ENCODE peak calls at places on chromosome 6, in four cellular contexts. P is right atrium auricular region, R is spleen, L is fibroblast of lung. C is an unnamed sample.
A peak's percentile ranks its signal among the peaks of the same experiment; 100 is the strongest.

GRCh38 chr6:108039681-108040080 is 34.9 kb downstream of the OSTM1 start:
- DNase-seq in P (no peak), R (no peak), L (no peak), C (no peak)

GRCh38 chr6:72084992-72085569 is 198.7 kb downstream of the RIMS1 start:
- DNase-seq in R (no peak), L (peak; percentile 47), P (no peak), C (no peak)

GRCh38 chr6:47144306-47144705 is 102.2 kb upstream of the ADGRF1 start:
- DNase-seq in R (no peak), P (no peak), L (peak; percentile 90), C (no peak)

GRCh38 chr6:111987295-111987694 is 66.6 kb upstream of the CCN6 start:
- DNase-seq in R (no peak), L (no peak), P (no peak), C (no peak)

GRCh38 chr6:43938178-43939101 is 168.4 kb downstream of the VEGFA start:
- DNase-seq in L (no peak), P (no peak), R (peak; percentile 53), C (peak; percentile 38)

GRCh38 chr6:40961831-40962230 is 77.2 kb downstream of the UNC5CL start:
- DNase-seq in L (no peak), P (no peak), R (no peak), C (no peak)

GRCh38 chr6:89290401-89291155 is 24.5 kb downstream of the GABRR2 start:
- DNase-seq in R (no peak), L (no peak), P (no peak), C (peak; percentile 28)

GRCh38 chr6:157162756-157163433 is 160.4 kb downstream of the TMEM242 start:
- DNase-seq in P (no peak), R (no peak), L (no peak), C (no peak)

GRCh38 chr6:111741177-111741952 is 131.9 kb downstream of the FYN start:
- DNase-seq in P (no peak), L (no peak), R (no peak), C (no peak)

GRCh38 chr6:160692369-160692959 is 9.6 kb upstream of the PLG start:
- DNase-seq in R (no peak), P (no peak), L (no peak), C (no peak)

GRCh38 chr6:1535295-1535694 is 74.4 kb upstream of the FOXC1 start:
- DNase-seq in P (no peak), L (no peak), R (no peak), C (no peak)

GRCh38 chr6:166715065-166715464 is 88.0 kb upstream of the RPS6KA2 start:
- DNase-seq in P (no peak), L (no peak), R (no peak), C (no peak)

GRCh38 chr6:156556830-156557229 is 220.3 kb upstream of the ARID1B start:
- DNase-seq in R (no peak), P (no peak), L (no peak), C (no peak)

GRCh38 chr6:126312013-126312665 is 27.8 kb upstream of the CENPW start:
- DNase-seq in P (no peak), L (no peak), R (no peak), C (no peak)
- TF ChIP-seq CTCF in P (no peak), L (no peak), R (no peak), C (no peak)

GRCh38 chr6:28125396-28125795 is 987 bp downstream of the ZSCAN16 start:
- DNase-seq in P (no peak), L (no peak), R (no peak), C (no peak)

GRCh38 chr6:28124350-28124970 is at the start of gene ZSCAN16:
- DNase-seq in P (peak; percentile 72), R (peak; percentile 95), L (peak; percentile 85), C (peak; percentile 80)

GRCh38 chr6:28124971-28125353 is 553 bp downstream of the ZSCAN16 start:
- DNase-seq in P (no peak), R (no peak), L (no peak), C (no peak)
- H3K27ac ChIP-seq in P (peak overlapping the region; percentile 36), R (peak overlapping the region; percentile 75), L (peak overlapping the region; percentile 60), C (peak overlapping the region; percentile 86)

GRCh38 chr6:7087491-7087979 is 20.2 kb upstream of the RREB1 start:
- DNase-seq in R (no peak), L (no peak), P (no peak), C (no peak)

GRCh38 chr6:7085911-7086310 is 21.9 kb upstream of the RREB1 start:
- DNase-seq in L (peak; percentile 9), R (no peak), P (peak; percentile 66), C (no peak)

GRCh38 chr6:7086488-7086887 is 21.3 kb upstream of the RREB1 start:
- DNase-seq in P (no peak), L (peak; percentile 32), R (peak; percentile 81), C (no peak)

GRCh38 chr6:7088076-7088742 is 19.6 kb upstream of the RREB1 start:
- DNase-seq in R (no peak), L (no peak), P (no peak), C (no peak)

DNA sequence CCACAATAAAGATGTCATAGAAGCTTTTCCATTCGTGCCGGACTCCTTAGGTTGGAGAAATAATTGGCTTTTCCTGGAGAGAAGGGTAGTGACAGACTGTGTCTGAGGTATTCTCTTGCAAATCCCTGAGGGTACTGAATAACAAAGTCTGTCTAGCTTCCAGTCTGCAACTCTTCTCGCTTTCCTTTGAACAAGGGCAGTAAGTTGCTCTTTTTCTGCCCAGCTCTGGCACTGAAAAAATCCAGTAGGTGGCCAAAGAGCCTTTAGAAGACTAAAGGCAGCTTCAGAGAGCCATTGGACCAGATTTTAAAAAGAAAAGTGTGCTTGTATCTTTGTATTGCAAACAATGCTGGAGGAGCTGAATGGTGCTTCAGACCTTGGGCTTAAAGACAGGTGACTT is 20.7 kb upstream of the RREB1 start:
- DNase-seq in P (no peak), L (peak; percentile 36), R (no peak), C (no peak)
- TF ChIP-seq CTCF in P (no peak), L (peak; percentile 30), R (no peak), C (no peak)

GRCh38 chr6:3742076-3742425 is 9.5 kb downstream of the PXDC1 start:
- DNase-seq in P (no peak), R (no peak), L (no peak), C (no peak)
- H3K27ac ChIP-seq in P (peak overlapping the region; percentile 21), R (no peak overlapping the region), L (no peak overlapping the region), C (peak overlapping the region; percentile 93)

GRCh38 chr6:130043344-130043743 is 25.0 kb downstream of the L3MBTL3 start:
- DNase-seq in L (no peak), P (no peak), R (no peak), C (no peak)

GRCh38 chr6:130041594-130041993 is 23.2 kb downstream of the L3MBTL3 start:
- DNase-seq in R (no peak), P (no peak), L (no peak), C (no peak)

GRCh38 chr6:130046711-130047439 is 28.5 kb downstream of the L3MBTL3 start:
- DNase-seq in R (no peak), P (no peak), L (peak; percentile 26), C (no peak)

GRCh38 chr6:130050230-130050629 is 31.8 kb downstream of the L3MBTL3 start:
- DNase-seq in L (peak; percentile 4), R (no peak), P (no peak), C (no peak)

GRCh38 chr6:130047440-130047995 is 29.1 kb downstream of the L3MBTL3 start:
- DNase-seq in P (no peak), L (peak; percentile 22), R (no peak), C (no peak)
- TF ChIP-seq CTCF in P (no peak), L (no peak), R (no peak), C (no peak)

GRCh38 chr6:29908341-29908662 is 34.0 kb upstream of the HLA-A start:
- DNase-seq in L (no peak), P (no peak), R (no peak), C (peak; percentile 35)
- H3K27ac ChIP-seq in L (no peak overlapping the region), P (no peak overlapping the region), R (no peak overlapping the region), C (no peak overlapping the region)

GRCh38 chr6:17038316-17038715 is 63.5 kb upstream of the STMND1 start:
- DNase-seq in P (no peak), R (no peak), L (peak; percentile 72), C (no peak)

GRCh38 chr6:17039266-17039665 is 62.6 kb upstream of the STMND1 start:
- DNase-seq in P (no peak), L (no peak), R (no peak), C (no peak)

GRCh38 chr6:17045581-17046322 is 56.1 kb upstream of the STMND1 start:
- DNase-seq in R (no peak), P (no peak), L (peak; percentile 45), C (no peak)

GRCh38 chr6:17043148-17043522 is 58.7 kb upstream of the STMND1 start:
- DNase-seq in L (no peak), R (no peak), P (no peak), C (no peak)

GRCh38 chr6:17042422-17043147 is 59.3 kb upstream of the STMND1 start:
- DNase-seq in P (no peak), R (no peak), L (peak; percentile 55), C (no peak)
- TF ChIP-seq CTCF in P (no peak), R (no peak), L (peak; percentile 47), C (no peak)

GRCh38 chr6:37513155-37513554 is 13.5 kb upstream of the CCDC167 start:
- DNase-seq in P (no peak), R (no peak), L (no peak), C (no peak)

GRCh38 chr6:37514377-37514776 is 14.7 kb upstream of the CCDC167 start:
- DNase-seq in R (no peak), L (peak; percentile 28), P (no peak), C (no peak)

GRCh38 chr6:37514840-37515239 is 15.1 kb upstream of the CCDC167 start:
- DNase-seq in P (no peak), R (no peak), L (no peak), C (no peak)

GRCh38 chr6:37512400-37512958 is 12.8 kb upstream of the CCDC167 start:
- DNase-seq in R (no peak), L (no peak), P (no peak), C (no peak)

DNA sequence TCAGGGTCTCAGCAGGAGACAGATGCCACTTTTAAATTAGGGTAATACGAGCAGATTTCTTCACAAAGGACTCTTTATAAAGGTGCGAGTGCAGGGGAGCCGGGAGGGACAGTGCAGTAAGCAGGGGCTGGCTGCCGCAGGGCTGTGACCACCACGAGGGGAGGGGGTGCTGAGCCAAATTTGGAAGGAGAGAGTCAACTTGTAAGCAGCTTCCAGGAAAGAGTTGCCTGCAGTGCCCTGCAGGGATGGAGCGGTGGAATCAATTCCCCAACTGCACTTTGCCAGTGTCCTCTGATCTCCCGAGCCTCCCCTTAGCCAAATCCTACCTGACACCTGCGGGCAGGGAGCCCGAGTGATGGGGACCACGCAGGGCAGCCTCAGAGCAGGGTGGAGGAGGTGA is 13.9 kb upstream of the CCDC167 start:
- DNase-seq in L (no peak), R (no peak), P (no peak), C (no peak)
- H3K27ac ChIP-seq in L (no peak overlapping the region), R (no peak overlapping the region), P (no peak overlapping the region), C (no peak overlapping the region)

GRCh38 chr6:37699138-37699766 is 1.6 kb upstream of the MDGA1 start:
- DNase-seq in P (no peak), R (no peak), L (no peak), C (no peak)
- TF ChIP-seq CTCF in P (no peak), R (no peak), L (no peak), C (no peak)

C was measured in coronary artery.